ENCODE peak calls at places on chromosomes 3 and 15, in six cellular contexts. One of them, this sample, is unnamed. For H3K27me3 and H3K4me1, the result is how much of the 10 kb centered on the place peaks cover.

GRCh38 chr15:82307714-82308081 is 41.6 kb downstream of the GOLGA6L10 start:
- DNase-seq in Peyer's patch: no peak
- DNase-seq in adrenal gland: no peak
- DNase-seq in upper lobe of right lung: peak
- DNase-seq in suprapubic skin: peak
- DNase-seq in heart left ventricle: no peak
- DNase-seq in this sample: no peak

GRCh38 chr3:88280326-88280725 is 130.6 kb downstream of the C3orf38 start:
- DNase-seq in Peyer's patch: no peak
- DNase-seq in adrenal gland: no peak
- DNase-seq in upper lobe of right lung: no peak
- DNase-seq in suprapubic skin: no peak
- DNase-seq in heart left ventricle: no peak
- DNase-seq in this sample: no peak

GRCh38 chr15:68484696-68485400 is 52.9 kb upstream of the ITGA11 start:
- DNase-seq in Peyer's patch: no peak
- DNase-seq in adrenal gland: no peak
- DNase-seq in upper lobe of right lung: no peak
- DNase-seq in suprapubic skin: no peak
- DNase-seq in heart left ventricle: no peak
- DNase-seq in this sample: no peak

GRCh38 chr15:91790826-91791225 is 62.7 kb upstream of the SLCO3A1 start:
- DNase-seq in Peyer's patch: no peak
- DNase-seq in adrenal gland: no peak
- DNase-seq in upper lobe of right lung: no peak
- DNase-seq in suprapubic skin: no peak
- DNase-seq in heart left ventricle: no peak
- DNase-seq in this sample: no peak

GRCh38 chr3:30751610-30752299 is 142.7 kb downstream of the GADL1 start:
- DNase-seq in Peyer's patch: no peak
- DNase-seq in adrenal gland: peak
- DNase-seq in upper lobe of right lung: no peak
- DNase-seq in suprapubic skin: no peak
- DNase-seq in heart left ventricle: no peak
- DNase-seq in this sample: peak

GRCh38 chr3:151357461-151357850 is 27.1 kb downstream of the P2RY12 start:
- DNase-seq in Peyer's patch: no peak
- DNase-seq in adrenal gland: no peak
- DNase-seq in upper lobe of right lung: no peak
- DNase-seq in suprapubic skin: no peak
- DNase-seq in heart left ventricle: no peak
- DNase-seq in this sample: no peak

GRCh38 chr3:134205426-134205825 is 45.2 kb downstream of the RYK start:
- DNase-seq in Peyer's patch: no peak
- DNase-seq in adrenal gland: no peak
- DNase-seq in upper lobe of right lung: no peak
- DNase-seq in suprapubic skin: no peak
- DNase-seq in heart left ventricle: no peak
- DNase-seq in this sample: no peak

GRCh38 chr3:152026033-152026556 is 152.7 kb downstream of the SUCNR1 start:
- DNase-seq in Peyer's patch: no peak
- DNase-seq in adrenal gland: no peak
- DNase-seq in upper lobe of right lung: no peak
- DNase-seq in suprapubic skin: no peak
- DNase-seq in heart left ventricle: no peak
- DNase-seq in this sample: peak

GRCh38 chr3:49028298-49028672 is 913 bp downstream of the IMPDH2 start:
- DNase-seq in Peyer's patch: no peak
- DNase-seq in adrenal gland: no peak
- DNase-seq in upper lobe of right lung: no peak
- DNase-seq in suprapubic skin: no peak
- DNase-seq in heart left ventricle: no peak
- DNase-seq in this sample: no peak

GRCh38 chr3:111321786-111322185 is 220.2 kb upstream of the CD96 start:
- DNase-seq in Peyer's patch: no peak
- DNase-seq in adrenal gland: no peak
- DNase-seq in upper lobe of right lung: no peak
- DNase-seq in suprapubic skin: no peak
- DNase-seq in heart left ventricle: no peak
- DNase-seq in this sample: no peak

GRCh38 chr15:76935620-76936019 is 4.1 kb downstream of the RCN2 start:
- DNase-seq in Peyer's patch: no peak
- DNase-seq in adrenal gland: no peak
- DNase-seq in upper lobe of right lung: no peak
- DNase-seq in suprapubic skin: no peak
- DNase-seq in heart left ventricle: no peak
- DNase-seq in this sample: no peak

GRCh38 chr3:127454968-127455367 is 135.6 kb downstream of the TPRA1 start:
- DNase-seq in Peyer's patch: no peak
- DNase-seq in adrenal gland: no peak
- DNase-seq in upper lobe of right lung: peak
- DNase-seq in suprapubic skin: peak
- DNase-seq in heart left ventricle: no peak
- DNase-seq in this sample: peak

GRCh38 chr3:127450331-127450730 is 140.2 kb downstream of the TPRA1 start:
- DNase-seq in Peyer's patch: peak
- DNase-seq in adrenal gland: no peak
- DNase-seq in upper lobe of right lung: peak
- DNase-seq in suprapubic skin: peak
- DNase-seq in heart left ventricle: no peak
- DNase-seq in this sample: no peak

GRCh38 chr3:127451321-127451720 is 139.2 kb downstream of the TPRA1 start:
- DNase-seq in Peyer's patch: peak
- DNase-seq in adrenal gland: no peak
- DNase-seq in upper lobe of right lung: no peak
- DNase-seq in suprapubic skin: peak
- DNase-seq in heart left ventricle: no peak
- DNase-seq in this sample: no peak

GRCh38 chr3:127454051-127454450 is 136.5 kb downstream of the TPRA1 start:
- DNase-seq in Peyer's patch: peak
- DNase-seq in adrenal gland: no peak
- DNase-seq in upper lobe of right lung: peak
- DNase-seq in suprapubic skin: peak
- DNase-seq in heart left ventricle: no peak
- DNase-seq in this sample: peak

GRCh38 chr3:127452321-127452821 is 138.2 kb downstream of the TPRA1 start:
- DNase-seq in Peyer's patch: peak
- DNase-seq in adrenal gland: no peak
- DNase-seq in upper lobe of right lung: peak
- DNase-seq in suprapubic skin: peak
- DNase-seq in heart left ventricle: no peak
- DNase-seq in this sample: no peak
- H3K27me3 ChIP-seq in Peyer's patch: under half
- H3K27me3 ChIP-seq in adrenal gland: under half
- H3K27me3 ChIP-seq in upper lobe of right lung: under half
- H3K27me3 ChIP-seq in suprapubic skin: half or more
- H3K27me3 ChIP-seq in heart left ventricle: under half
- H3K27me3 ChIP-seq in this sample: under half

GRCh38 chr15:98866503-98866902 is 141.1 kb downstream of the PGPEP1L start:
- DNase-seq in Peyer's patch: no peak
- DNase-seq in adrenal gland: peak
- DNase-seq in upper lobe of right lung: no peak
- DNase-seq in suprapubic skin: no peak
- DNase-seq in heart left ventricle: no peak
- DNase-seq in this sample: peak

GRCh38 chr15:98860647-98861041 is 146.9 kb downstream of the PGPEP1L start:
- DNase-seq in Peyer's patch: no peak
- DNase-seq in adrenal gland: no peak
- DNase-seq in upper lobe of right lung: no peak
- DNase-seq in suprapubic skin: no peak
- DNase-seq in heart left ventricle: no peak
- DNase-seq in this sample: no peak

GRCh38 chr15:98861188-98861587 is 146.4 kb downstream of the PGPEP1L start:
- DNase-seq in Peyer's patch: no peak
- DNase-seq in adrenal gland: no peak
- DNase-seq in upper lobe of right lung: no peak
- DNase-seq in suprapubic skin: no peak
- DNase-seq in heart left ventricle: no peak
- DNase-seq in this sample: no peak

GRCh38 chr15:98865397-98866339 is 141.9 kb downstream of the PGPEP1L start:
- DNase-seq in Peyer's patch: peak
- DNase-seq in adrenal gland: peak
- DNase-seq in upper lobe of right lung: peak
- DNase-seq in suprapubic skin: no peak
- DNase-seq in heart left ventricle: peak
- DNase-seq in this sample: peak

GRCh38 chr15:98863983-98864382 is 143.6 kb downstream of the PGPEP1L start:
- DNase-seq in Peyer's patch: no peak
- DNase-seq in adrenal gland: no peak
- DNase-seq in upper lobe of right lung: no peak
- DNase-seq in suprapubic skin: no peak
- DNase-seq in heart left ventricle: no peak
- DNase-seq in this sample: no peak
- H3K4me1 ChIP-seq in Peyer's patch: under half
- H3K4me1 ChIP-seq in adrenal gland: under half
- H3K4me1 ChIP-seq in upper lobe of right lung: under half
- H3K4me1 ChIP-seq in suprapubic skin: under half
- H3K4me1 ChIP-seq in heart left ventricle: under half
- H3K4me1 ChIP-seq in this sample: under half

DNA sequence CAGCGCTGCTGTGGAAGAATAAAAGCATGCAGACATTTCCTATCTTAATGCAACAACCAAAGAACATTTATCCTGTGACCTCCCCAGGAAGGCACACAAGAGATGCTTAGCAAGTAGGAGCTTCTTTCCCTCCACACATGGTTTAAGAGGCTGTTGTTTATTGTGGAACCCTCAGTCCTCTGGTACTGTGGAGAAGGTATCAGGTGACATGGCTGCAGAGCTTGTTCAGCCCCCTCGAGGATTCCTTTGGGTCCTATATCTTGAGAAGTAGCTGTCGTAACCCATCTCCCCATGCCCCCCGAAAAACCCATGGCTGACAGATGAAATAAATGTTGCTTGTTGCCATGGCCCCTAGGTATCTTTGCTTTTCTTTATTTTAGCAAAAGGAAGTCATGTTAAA is 20.3 kb upstream of the ETV5 start:
- DNase-seq in Peyer's patch: no peak
- DNase-seq in adrenal gland: no peak
- DNase-seq in upper lobe of right lung: no peak
- DNase-seq in suprapubic skin: no peak
- DNase-seq in heart left ventricle: no peak
- DNase-seq in this sample: no peak
- TF ChIP-seq CTCF in Peyer's patch: no peak
- TF ChIP-seq CTCF in adrenal gland: no peak
- TF ChIP-seq CTCF in upper lobe of right lung: no peak
- TF ChIP-seq CTCF in suprapubic skin: no peak
- TF ChIP-seq CTCF in heart left ventricle: no peak
- TF ChIP-seq CTCF in this sample: no peak

GRCh38 chr3:61769266-61769665 is 207.9 kb downstream of the PTPRG start:
- DNase-seq in Peyer's patch: no peak
- DNase-seq in adrenal gland: no peak
- DNase-seq in upper lobe of right lung: no peak
- DNase-seq in suprapubic skin: no peak
- DNase-seq in heart left ventricle: no peak
- DNase-seq in this sample: no peak

GRCh38 chr3:61774279-61774890 is 213.0 kb downstream of the PTPRG start:
- DNase-seq in Peyer's patch: no peak
- DNase-seq in adrenal gland: no peak
- DNase-seq in upper lobe of right lung: no peak
- DNase-seq in suprapubic skin: no peak
- DNase-seq in heart left ventricle: no peak
- DNase-seq in this sample: no peak

GRCh38 chr3:61768284-61769012 is 207.1 kb downstream of the PTPRG start:
- DNase-seq in Peyer's patch: no peak
- DNase-seq in adrenal gland: no peak
- DNase-seq in upper lobe of right lung: no peak
- DNase-seq in suprapubic skin: no peak
- DNase-seq in heart left ventricle: no peak
- DNase-seq in this sample: no peak

GRCh38 chr3:61772439-61772838 is 211.1 kb downstream of the PTPRG start:
- DNase-seq in Peyer's patch: no peak
- DNase-seq in adrenal gland: no peak
- DNase-seq in upper lobe of right lung: no peak
- DNase-seq in suprapubic skin: no peak
- DNase-seq in heart left ventricle: no peak
- DNase-seq in this sample: no peak

DNA sequence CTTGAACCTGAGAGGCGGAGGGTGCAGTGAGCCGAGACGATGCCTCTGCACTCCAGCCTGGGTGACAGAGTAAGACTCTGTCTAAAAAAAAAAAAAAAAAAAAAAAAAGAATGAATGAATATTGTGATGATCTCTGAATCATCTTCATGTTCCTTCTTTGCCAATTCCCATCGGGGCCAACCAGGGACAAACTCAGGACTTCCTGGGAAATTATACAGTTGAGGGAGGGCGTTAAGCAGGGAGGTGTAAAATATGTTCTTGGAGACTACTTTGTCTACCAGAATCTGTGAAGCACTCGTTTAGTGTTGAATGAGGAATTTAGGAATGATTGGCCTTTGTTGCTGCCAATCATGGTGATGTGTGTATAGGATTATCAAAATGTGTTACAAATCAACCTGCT is 210.6 kb downstream of the PTPRG start:
- DNase-seq in Peyer's patch: no peak
- DNase-seq in adrenal gland: no peak
- DNase-seq in upper lobe of right lung: no peak
- DNase-seq in suprapubic skin: no peak
- DNase-seq in heart left ventricle: no peak
- DNase-seq in this sample: no peak
- H3K27me3 ChIP-seq in Peyer's patch: under half
- H3K27me3 ChIP-seq in adrenal gland: under half
- H3K27me3 ChIP-seq in upper lobe of right lung: under half
- H3K27me3 ChIP-seq in suprapubic skin: under half
- H3K27me3 ChIP-seq in heart left ventricle: under half
- H3K27me3 ChIP-seq in this sample: under half

DNA sequence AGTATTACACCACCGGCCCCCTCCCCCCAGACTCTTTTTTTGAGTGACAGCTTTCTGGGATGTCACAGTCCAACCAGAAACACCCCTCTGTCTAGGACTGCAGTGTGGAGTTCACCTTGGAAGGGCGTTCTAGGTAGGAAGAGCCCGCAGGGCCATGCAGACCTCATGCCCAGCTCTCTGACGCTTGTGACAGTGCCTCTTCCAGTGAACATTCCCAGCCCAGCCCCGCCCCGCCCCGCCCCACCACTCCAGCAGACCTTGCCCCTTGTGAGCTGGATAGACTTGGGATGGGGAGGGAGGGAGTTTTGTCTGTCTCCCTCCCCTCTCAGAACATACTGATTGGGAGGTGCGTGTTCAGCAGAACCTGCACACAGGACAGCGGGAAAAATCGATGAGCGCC is 63.6 kb downstream of the AAGAB start:
- DNase-seq in Peyer's patch: peak
- DNase-seq in adrenal gland: no peak
- DNase-seq in upper lobe of right lung: no peak
- DNase-seq in suprapubic skin: no peak
- DNase-seq in heart left ventricle: no peak
- DNase-seq in this sample: no peak
- H3K4me1 ChIP-seq in Peyer's patch: under half
- H3K4me1 ChIP-seq in adrenal gland: under half
- H3K4me1 ChIP-seq in upper lobe of right lung: under half
- H3K4me1 ChIP-seq in suprapubic skin: half or more
- H3K4me1 ChIP-seq in heart left ventricle: under half
- H3K4me1 ChIP-seq in this sample: under half

This sample was measured in Caco-2.